ENCODE peak calls at places on chromosome 17, in eight cellular contexts. N is HCT116, U is neural progenitor cell, S is GM23248, Q is OCI-LY7, H is hepatocyte, X is MM.1S, J is GM23338. C is an unnamed sample.

GRCh38 chr17:50265690-50266306 is 8.5 kb upstream of the TMEM92 start:
- DNase-seq in Q (no peak), J (no peak), H (peak), X (no peak), U (no peak), S (no peak), N (no peak), C (no peak)

GRCh38 chr17:74671031-74671771 is 41.5 kb downstream of the CD300LF start:
- DNase-seq in Q (no peak), J (peak), X (peak), S (peak), H (peak), N (no peak), U (peak), C (peak)

GRCh38 chr17:42702446-42702845 is 20.1 kb downstream of the CNTNAP1 start:
- DNase-seq in H (no peak), N (no peak), S (no peak), U (no peak), J (no peak), X (no peak), Q (peak), C (no peak)

GRCh38 chr17:34826332-34826731 is 134.9 kb downstream of the CCT6B start:
- DNase-seq in J (no peak), U (no peak), Q (no peak), S (peak), N (no peak), H (no peak), X (no peak), C (peak)

GRCh38 chr17:17150450-17150804 is 55.7 kb downstream of the PLD6 start:
- DNase-seq in Q (no peak), J (no peak), H (no peak), U (no peak), N (no peak), S (no peak), X (no peak), C (no peak)

GRCh38 chr17:9252525-9252924 is 231.2 kb downstream of the NTN1 start:
- DNase-seq in J (no peak), Q (no peak), X (no peak), S (no peak), U (no peak), N (no peak), H (no peak), C (no peak)

GRCh38 chr17:55348749-55349354 is 72.8 kb downstream of the MMD start:
- DNase-seq in N (peak), H (peak), Q (peak), J (peak), X (peak), U (peak), S (peak), C (peak)

GRCh38 chr17:18115517-18115916 is 7.0 kb downstream of the MYO15A start:
- DNase-seq in N (no peak), X (no peak), Q (no peak), J (no peak), U (no peak), S (no peak), H (no peak), C (no peak)

GRCh38 chr17:82627827-82628226 is 20.4 kb downstream of the WDR45B start:
- DNase-seq in Q (no peak), H (no peak), X (no peak), U (no peak), S (no peak), J (no peak), N (no peak), C (no peak)

GRCh38 chr17:64007838-64008282 is 9.7 kb downstream of the PRR29 start:
- DNase-seq in S (no peak), Q (no peak), N (no peak), H (no peak), U (no peak), X (no peak), J (no peak), C (no peak)

GRCh38 chr17:44606658-44607057 is 49.4 kb downstream of the FZD2 start:
- DNase-seq in H (no peak), N (no peak), U (no peak), X (no peak), S (no peak), J (no peak), Q (no peak), C (no peak)

GRCh38 chr17:5122586-5123342 is 6.9 kb downstream of the USP6 start:
- DNase-seq in Q (no peak), X (no peak), J (peak), N (no peak), S (peak), H (peak), U (peak), C (no peak)

GRCh38 chr17:67068999-67069398 is 24.6 kb downstream of the CACNG1 start:
- DNase-seq in X (no peak), Q (no peak), H (no peak), U (no peak), N (no peak), J (no peak), S (no peak), C (peak)

GRCh38 chr17:66673668-66674276 is 161.1 kb upstream of the CACNG5 start:
- DNase-seq in X (peak), U (peak), N (peak), Q (peak), S (peak), H (peak), J (peak), C (peak)

GRCh38 chr17:80261159-80261894 is 675 bp downstream of the RNF213 start:
- DNase-seq in J (peak), U (peak), Q (peak), N (no peak), X (peak), S (peak), H (peak), C (peak)

GRCh38 chr17:40666366-40666765 is 1.4 kb upstream of the KRT222 start:
- DNase-seq in N (no peak), J (no peak), U (no peak), H (peak), S (no peak), X (no peak), Q (no peak), C (no peak)

GRCh38 chr17:7493941-7494340 is 9.8 kb downstream of the POLR2A start:
- DNase-seq in X (no peak), H (no peak), Q (no peak), J (no peak), U (no peak), S (no peak), N (no peak), C (no peak)

GRCh38 chr17:28018439-28019070 is 23.9 kb upstream of the NLK start:
- DNase-seq in U (no peak), X (no peak), S (peak), Q (no peak), J (no peak), N (no peak), H (no peak), C (peak)

GRCh38 chr17:45366049-45366448 is 49.2 kb upstream of the MAP3K14 start:
- DNase-seq in N (no peak), U (no peak), J (no peak), Q (no peak), X (no peak), H (no peak), S (no peak), C (no peak)

GRCh38 chr17:56076980-56077379 is 76.3 kb upstream of the ANKFN1 start:
- DNase-seq in N (no peak), Q (no peak), X (no peak), S (no peak), U (no peak), J (no peak), H (peak), C (no peak)

GRCh38 chr17:44345497-44346026 is 460 bp downstream of the GRN start:
- DNase-seq in X (peak), S (peak), H (peak), U (peak), Q (peak), N (peak), J (peak), C (peak)

GRCh38 chr17:47423406-47424295 is 99.9 kb downstream of the EFCAB13 start:
- DNase-seq in X (no peak), U (peak), Q (no peak), S (no peak), H (peak), N (no peak), J (peak), C (peak)

GRCh38 chr17:34081269-34081668 is 173.8 kb upstream of the CCL2 start:
- DNase-seq in N (no peak), U (peak), X (no peak), S (peak), H (peak), J (peak), Q (peak), C (peak)

GRCh38 chr17:45279898-45280297 is 18.0 kb upstream of the SPATA32 start:
- DNase-seq in J (no peak), Q (no peak), X (no peak), S (no peak), U (no peak), N (no peak), H (no peak), C (no peak)

GRCh38 chr17:59756236-59756818 is 48.9 kb downstream of the VMP1 start:
- DNase-seq in X (no peak), S (peak), J (no peak), N (peak), Q (no peak), H (no peak), U (no peak), C (peak)

GRCh38 chr17:48181653-48182052 is 74.1 kb downstream of the SNX11 start:
- DNase-seq in Q (no peak), X (no peak), H (peak), N (peak), S (peak), J (peak), U (peak), C (peak)

GRCh38 chr17:52181842-52182241 is 23.3 kb upstream of the CA10 start:
- DNase-seq in X (no peak), U (peak), H (peak), Q (no peak), N (no peak), S (no peak), J (peak), C (peak)

GRCh38 chr17:83095016-83095415 is 15.6 kb downstream of the METRNL start:
- DNase-seq in J (no peak), H (no peak), N (no peak), Q (no peak), S (no peak), X (no peak), U (no peak), C (no peak)

GRCh38 chr17:68172461-68172954 is 75.3 kb upstream of the AMZ2 start:
- DNase-seq in H (peak), X (peak), Q (peak), S (peak), N (peak), J (peak), U (peak), C (peak)

GRCh38 chr17:74769266-74769855 is 6.8 kb downstream of the NAT9 start:
- DNase-seq in Q (no peak), S (no peak), H (no peak), X (no peak), U (no peak), J (no peak), N (no peak), C (no peak)

GRCh38 chr17:9928601-9929341 is 23.7 kb upstream of the RCVRN start:
- DNase-seq in J (peak), X (no peak), S (peak), H (peak), U (peak), N (peak), Q (peak), C (peak)

DNA sequence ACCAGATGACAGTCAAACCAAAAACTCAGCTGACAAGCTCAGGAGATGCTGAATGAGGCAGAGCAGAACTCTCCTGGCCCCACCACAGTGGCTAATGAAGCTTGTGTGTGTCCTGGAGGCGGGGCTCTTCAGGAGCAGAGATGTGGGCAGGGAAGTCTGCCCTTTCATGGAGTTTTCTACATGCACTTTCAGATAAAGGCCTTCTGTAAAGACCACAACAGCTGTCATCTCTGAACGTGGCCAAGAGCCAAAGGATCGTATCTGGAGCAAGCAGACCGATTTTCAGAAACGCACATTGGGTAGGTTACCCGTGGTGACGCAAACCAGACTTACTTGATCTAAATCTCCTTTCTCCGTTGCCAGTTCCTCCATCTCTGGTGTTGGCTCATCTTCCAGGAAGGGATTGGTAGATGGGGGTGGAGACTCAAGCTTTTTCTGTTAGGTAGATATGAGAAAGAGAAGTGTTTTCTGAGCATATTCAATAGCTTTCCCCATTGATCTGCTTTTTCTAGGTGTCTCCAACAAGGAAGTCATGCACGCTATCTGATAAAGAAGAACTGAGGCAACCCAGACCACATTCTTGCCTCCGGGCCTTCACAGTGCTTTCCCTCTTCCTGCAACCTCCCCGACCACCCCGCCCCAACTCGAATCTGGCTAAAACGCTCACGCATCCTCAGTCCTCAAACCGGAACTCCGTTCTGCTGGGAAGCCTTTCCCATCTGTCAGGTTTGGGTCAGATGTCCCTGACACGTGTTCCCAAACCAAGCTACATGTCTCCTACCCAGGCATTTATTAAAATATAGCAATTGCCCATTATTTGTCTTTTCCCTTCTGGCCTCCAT is 113.0 kb downstream of the VPS53 start:
- DNase-seq in S (peak), U (no peak), H (peak), N (no peak), Q (no peak), X (no peak), J (no peak), C (no peak)
- TF ChIP-seq EZH2phosphoT487 in S (no peak), U (no peak), H (no peak), N (no peak), Q (no peak), X (no peak), J (no peak), C (no peak)

DNA sequence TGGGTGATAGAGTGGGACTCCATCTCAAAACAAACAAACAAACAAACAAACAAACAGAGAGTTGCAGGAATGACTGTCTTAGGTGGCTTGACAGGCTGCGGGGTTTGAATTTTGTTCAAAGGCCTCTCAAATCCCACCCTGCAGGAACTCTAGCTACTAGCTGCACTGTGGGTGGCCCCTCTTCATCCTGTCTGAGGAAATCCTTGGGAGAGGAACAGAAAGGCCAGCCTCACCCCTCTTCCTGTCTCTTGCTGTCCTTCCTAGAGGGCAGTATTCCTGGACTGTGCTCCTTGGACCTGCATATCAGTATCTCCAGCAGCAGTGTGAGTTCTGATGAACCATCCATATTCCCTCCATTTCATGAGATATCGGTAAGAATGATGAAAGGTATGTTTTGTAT is 2.0 kb upstream of the CCDC92B start:
- DNase-seq in U (peak), Q (no peak), S (no peak), N (no peak), X (no peak), H (no peak), J (peak), C (no peak)
- TF ChIP-seq EZH2phosphoT487 in U (no peak), Q (no peak), S (no peak), N (no peak), X (no peak), H (no peak), J (no peak), C (no peak)

DNA sequence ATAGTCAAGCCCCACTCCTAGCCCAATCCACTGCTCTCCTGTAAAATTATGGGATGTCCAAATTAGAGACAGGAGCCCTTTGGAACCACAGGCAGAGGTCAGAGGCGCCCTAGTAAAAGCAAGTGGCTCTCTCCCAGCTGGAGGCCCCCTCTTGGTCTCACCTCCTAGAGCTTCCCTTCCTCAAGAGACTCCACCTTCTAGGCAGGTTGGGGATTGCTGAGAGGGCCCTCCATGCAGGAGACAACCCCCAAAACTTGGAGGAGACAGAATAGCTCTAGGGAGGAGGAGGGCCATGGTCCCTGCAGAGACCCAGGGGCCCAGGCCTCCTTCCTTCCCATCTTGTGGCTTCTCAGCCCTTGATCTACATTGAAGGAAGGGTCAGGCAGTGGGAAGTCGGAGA is 29.4 kb downstream of the NEUROD2 start:
- DNase-seq in S (no peak), J (no peak), N (no peak), U (no peak), Q (no peak), H (no peak), X (no peak), C (no peak)
- TF ChIP-seq EZH2phosphoT487 in S (no peak), J (no peak), N (no peak), U (no peak), Q (no peak), H (no peak), X (no peak), C (no peak)

GRCh38 chr17:15257316-15257925 is 7.7 kb downstream of the PMP22 start:
- DNase-seq in U (peak), X (peak), H (peak), S (peak), J (peak), Q (peak), N (peak), C (peak)
- TF ChIP-seq EZH2phosphoT487 in U (no peak), X (no peak), H (no peak), S (no peak), J (no peak), Q (no peak), N (no peak), C (no peak)

GRCh38 chr17:13643196-13643595 is 41.5 kb upstream of the HS3ST3A1 start:
- DNase-seq in N (no peak), S (no peak), X (no peak), Q (no peak), H (no peak), U (peak), J (peak), C (no peak)

GRCh38 chr17:13647551-13647950 is 45.8 kb upstream of the HS3ST3A1 start:
- DNase-seq in Q (no peak), N (no peak), J (no peak), X (no peak), H (no peak), U (no peak), S (peak), C (no peak)

GRCh38 chr17:13650096-13650675 is 48.5 kb upstream of the HS3ST3A1 start:
- DNase-seq in X (no peak), Q (no peak), J (no peak), S (no peak), N (no peak), H (no peak), U (no peak), C (no peak)

GRCh38 chr17:13646969-13647368 is 45.2 kb upstream of the HS3ST3A1 start:
- DNase-seq in X (no peak), J (no peak), U (no peak), S (peak), Q (no peak), H (no peak), N (no peak), C (no peak)

GRCh38 chr17:13646411-13646810 is 44.7 kb upstream of the HS3ST3A1 start:
- DNase-seq in Q (no peak), H (no peak), N (no peak), X (no peak), J (no peak), S (peak), U (no peak), C (no peak)
- TF ChIP-seq EZH2phosphoT487 in Q (no peak), H (no peak), N (no peak), X (no peak), J (no peak), S (no peak), U (no peak), C (no peak)

DNA sequence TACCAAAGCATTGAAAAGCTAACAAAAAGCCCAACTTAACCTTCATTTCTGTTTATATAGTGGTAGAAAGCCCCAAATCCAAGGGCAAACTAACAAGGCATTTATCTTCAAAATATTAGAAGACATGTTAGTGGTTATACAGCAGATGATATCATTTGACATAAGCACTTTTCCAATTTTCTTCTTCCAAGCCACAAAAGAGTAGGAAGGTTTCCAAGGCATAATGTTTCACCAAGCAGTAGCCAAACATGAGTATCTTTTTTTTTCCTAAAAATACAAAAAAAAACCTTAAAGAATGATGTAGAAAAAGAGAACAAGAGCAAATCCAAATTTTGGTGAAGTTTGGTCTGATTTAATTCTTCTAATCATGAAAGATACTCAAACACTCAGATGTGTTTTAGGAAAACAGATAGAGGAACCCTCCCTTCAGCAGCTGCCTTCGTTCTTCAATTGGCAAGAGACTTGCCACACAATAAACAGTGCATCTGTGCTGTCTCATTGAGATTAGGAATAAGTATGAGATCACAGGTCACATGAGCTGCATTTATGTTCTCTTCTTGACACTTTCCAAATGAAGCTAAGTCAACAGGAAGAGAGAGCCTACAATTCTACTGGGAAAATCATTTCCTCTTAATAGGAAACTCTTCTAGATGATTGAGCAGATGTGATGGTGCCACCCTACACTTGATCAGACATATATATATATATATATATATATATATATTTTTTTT is 106.7 kb downstream of the TTC19 start:
- DNase-seq in U (no peak), Q (no peak), H (peak), N (no peak), J (no peak), S (peak), X (no peak), C (no peak)
- TF ChIP-seq EZH2phosphoT487 in U (no peak), Q (no peak), H (no peak), N (no peak), J (no peak), S (no peak), X (no peak), C (no peak)

GRCh38 chr17:62965149-62965648 is 836 bp upstream of the TANC2 start:
- DNase-seq in N (no peak), S (no peak), Q (no peak), X (no peak), H (no peak), J (peak), U (no peak), C (no peak)

GRCh38 chr17:62968445-62968923 is 2.4 kb downstream of the TANC2 start:
- DNase-seq in N (peak), H (peak), S (peak), Q (peak), U (peak), J (peak), X (peak), C (peak)

GRCh38 chr17:62965649-62966425 is at the start of gene TANC2:
- DNase-seq in Q (peak), X (peak), J (peak), U (peak), H (peak), S (peak), N (peak), C (peak)

GRCh38 chr17:62967111-62967449 is 1.0 kb downstream of the TANC2 start:
- DNase-seq in Q (no peak), S (no peak), H (no peak), N (no peak), X (no peak), U (no peak), J (no peak), C (no peak)

GRCh38 chr17:62966426-62967110 is 533 bp downstream of the TANC2 start:
- DNase-seq in J (peak), N (no peak), Q (peak), U (peak), H (peak), S (peak), X (no peak), C (peak)
- TF ChIP-seq EZH2phosphoT487 in J (no peak), N (no peak), Q (no peak), U (no peak), H (no peak), S (no peak), X (no peak), C (no peak)

C was measured in PC-3.